ENCODE peak calls at places on chromosomes 11 and 22, in four cellular contexts. R, N, F and T are unnamed samples.

GRCh38 chr11:105988197-105988596 is 33.8 kb downstream of the MSANTD4 start:
- DNase-seq in R (no peak), N (no peak), F (no peak), T (no peak)

GRCh38 chr11:118102721-118103261 is 16.0 kb upstream of the SMIM35 start:
- DNase-seq in R (no peak), F (no peak), N (no peak), T (no peak)

GRCh38 chr11:130583866-130584265 is 135.4 kb downstream of the ADAMTS15 start:
- DNase-seq in F (no peak), N (no peak), R (no peak), T (no peak)

GRCh38 chr11:111602865-111603632 is 800 bp downstream of the SIK2 start:
- DNase-seq in N (no peak), R (peak; percentile 78), F (no peak), T (peak; percentile 32)

GRCh38 chr11:20311444-20311843 is 52.1 kb upstream of the HTATIP2 start:
- DNase-seq in R (no peak), F (no peak), N (no peak), T (no peak)

GRCh38 chr11:71252782-71253730 is 679 bp upstream of the SHANK2 start:
- DNase-seq in N (no peak), F (peak; percentile 28), R (no peak), T (no peak)

GRCh38 chr22:41982886-41983285 is 13.6 kb downstream of the SEPTIN3 start:
- DNase-seq in R (no peak), N (no peak), F (no peak), T (no peak)

GRCh38 chr11:46856605-46857339 is 10.7 kb upstream of the CKAP5 start:
- DNase-seq in N (no peak), F (no peak), R (no peak), T (no peak)

GRCh38 chr11:27464155-27464759 is 8.3 kb downstream of the LGR4 start:
- DNase-seq in F (peak; percentile 36), R (no peak), N (no peak), T (no peak)

GRCh38 chr11:1826552-1827094 is 8.2 kb upstream of the SYT8 start:
- DNase-seq in N (no peak), R (peak; percentile 94), F (no peak), T (no peak)
- TF ChIP-seq CTCF in N (no peak), R (no peak), F (no peak), T (no peak)

DNA sequence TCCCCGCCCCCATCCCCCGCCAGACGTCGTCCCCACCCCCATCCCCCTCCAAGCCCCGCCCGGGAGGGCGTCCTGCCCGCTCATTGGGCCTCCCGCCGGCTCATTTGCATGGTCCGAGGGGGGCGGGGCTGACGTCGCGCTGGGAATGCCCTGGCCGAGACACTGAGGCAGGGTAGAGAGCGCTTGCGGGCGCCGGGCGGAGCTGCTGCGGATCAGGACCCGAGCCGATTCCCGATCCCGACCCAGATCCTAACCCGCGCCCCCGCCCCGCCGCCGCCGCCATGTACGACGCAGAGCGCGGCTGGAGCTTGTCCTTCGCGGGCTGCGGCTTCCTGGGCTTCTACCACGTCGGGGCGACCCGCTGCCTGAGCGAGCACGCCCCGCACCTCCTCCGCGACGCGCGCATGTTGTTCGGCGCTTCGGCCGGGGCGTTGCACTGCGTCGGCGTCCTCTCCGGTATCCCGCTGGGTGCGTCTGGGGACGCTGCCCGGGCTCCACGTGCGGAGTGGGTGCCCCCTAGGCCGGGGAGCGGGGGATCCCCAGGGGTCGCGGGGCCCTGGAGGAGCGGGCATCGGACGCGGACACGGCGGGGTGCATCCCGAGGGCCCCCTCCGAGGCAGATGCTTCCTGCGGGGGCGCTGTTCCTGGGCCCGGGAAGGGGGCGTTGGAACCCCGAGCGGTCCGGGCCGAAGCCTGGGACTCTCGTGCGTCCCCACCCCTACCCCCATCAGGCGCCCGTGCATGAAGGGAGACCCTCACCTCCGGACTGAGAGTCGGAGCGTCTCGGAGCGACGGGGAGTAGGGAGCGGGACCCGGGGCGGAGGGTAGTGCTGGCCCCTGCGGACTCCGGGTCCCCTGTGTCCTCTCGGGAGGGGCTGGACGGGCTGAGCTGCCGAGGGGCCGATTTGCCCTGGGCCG is at the start of gene PNPLA3:
- DNase-seq in F (no peak), N (peak; percentile 94), R (peak; percentile 80), T (peak; percentile 89)
- TF ChIP-seq CTCF in F (peak; percentile 42), N (no peak), R (no peak), T (no peak)

GRCh38 chr11:48384670-48385069 is 18.4 kb upstream of the OR4C5 start:
- DNase-seq in N (no peak), F (no peak), R (no peak), T (no peak)
- TF ChIP-seq CTCF in N (no peak), F (no peak), R (no peak), T (peak; percentile 36)

GRCh38 chr11:69734841-69735240 is 31.0 kb upstream of the FGF19 start:
- DNase-seq in N (no peak), R (no peak), F (no peak), T (no peak)
- TF ChIP-seq CTCF in N (no peak), R (no peak), F (no peak), T (no peak)

GRCh38 chr11:95135155-95135554 is 45.5 kb downstream of the ENDOD1 start:
- DNase-seq in F (no peak), R (no peak), N (peak; percentile 49), T (no peak)

GRCh38 chr11:95137299-95137698 is 47.7 kb downstream of the ENDOD1 start:
- DNase-seq in F (no peak), R (no peak), N (no peak), T (no peak)

GRCh38 chr11:95140397-95141030 is 50.9 kb downstream of the ENDOD1 start:
- DNase-seq in F (no peak), N (no peak), R (no peak), T (no peak)

GRCh38 chr11:95135880-95136279 is 46.2 kb downstream of the ENDOD1 start:
- DNase-seq in N (no peak), R (no peak), F (no peak), T (no peak)

DNA sequence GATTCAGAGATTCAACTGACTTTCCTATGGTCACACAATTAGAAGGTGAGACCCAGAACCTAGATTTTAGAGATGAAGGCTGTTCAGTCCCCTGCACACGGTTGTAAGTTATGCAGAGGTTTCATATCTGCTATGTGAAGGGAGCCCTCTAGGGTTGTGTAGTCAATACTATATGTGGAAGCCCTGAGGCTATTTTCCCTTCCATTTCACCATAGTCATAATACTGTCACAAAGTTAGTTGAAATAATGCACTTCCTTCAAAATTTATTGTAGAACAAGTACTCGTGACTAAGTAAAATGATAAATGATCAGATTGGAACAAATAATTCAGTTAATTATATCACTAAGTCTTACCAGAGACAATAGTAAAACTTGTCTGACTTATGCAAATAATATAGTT is 48.8 kb downstream of the ENDOD1 start:
- DNase-seq in R (no peak), N (no peak), F (no peak), T (peak; percentile 37)
- TF ChIP-seq CTCF in R (peak; percentile 21), N (no peak), F (no peak), T (peak; percentile 60)

GRCh38 chr11:134275534-134276395 is at the start of gene GLB1L3:
- DNase-seq in R (no peak), N (no peak), F (no peak), T (peak; percentile 73)
- TF ChIP-seq CTCF in R (no peak), N (no peak), F (peak; percentile 58), T (peak; percentile 44)

GRCh38 chr22:50342651-50343540 is at the start of gene PPP6R2:
- DNase-seq in R (peak; percentile 89), N (peak; percentile 87), F (no peak), T (peak; percentile 93)
- TF ChIP-seq CTCF in R (no peak), N (no peak), F (no peak), T (no peak)

GRCh38 chr11:87116185-87116584 is 78.5 kb downstream of the TMEM135 start:
- DNase-seq in R (no peak), F (no peak), N (no peak), T (no peak)
- TF ChIP-seq CTCF in R (no peak), F (no peak), N (no peak), T (no peak)

GRCh38 chr11:12958984-12959383 is 50.1 kb upstream of the RASSF10 start:
- DNase-seq in F (no peak), R (no peak), N (no peak), T (no peak)

GRCh38 chr11:12962306-12962705 is 46.8 kb upstream of the RASSF10 start:
- DNase-seq in R (no peak), N (no peak), F (no peak), T (no peak)

GRCh38 chr11:12963789-12964536 is 45.2 kb upstream of the RASSF10 start:
- DNase-seq in F (no peak), R (peak; percentile 68), N (peak; percentile 49), T (peak; percentile 78)

GRCh38 chr11:12963051-12963450 is 46.1 kb upstream of the RASSF10 start:
- DNase-seq in N (no peak), F (no peak), R (no peak), T (no peak)

GRCh38 chr11:12961615-12962014 is 47.5 kb upstream of the RASSF10 start:
- DNase-seq in F (no peak), R (no peak), N (no peak), T (no peak)
- TF ChIP-seq CTCF in F (no peak), R (no peak), N (no peak), T (no peak)

DNA sequence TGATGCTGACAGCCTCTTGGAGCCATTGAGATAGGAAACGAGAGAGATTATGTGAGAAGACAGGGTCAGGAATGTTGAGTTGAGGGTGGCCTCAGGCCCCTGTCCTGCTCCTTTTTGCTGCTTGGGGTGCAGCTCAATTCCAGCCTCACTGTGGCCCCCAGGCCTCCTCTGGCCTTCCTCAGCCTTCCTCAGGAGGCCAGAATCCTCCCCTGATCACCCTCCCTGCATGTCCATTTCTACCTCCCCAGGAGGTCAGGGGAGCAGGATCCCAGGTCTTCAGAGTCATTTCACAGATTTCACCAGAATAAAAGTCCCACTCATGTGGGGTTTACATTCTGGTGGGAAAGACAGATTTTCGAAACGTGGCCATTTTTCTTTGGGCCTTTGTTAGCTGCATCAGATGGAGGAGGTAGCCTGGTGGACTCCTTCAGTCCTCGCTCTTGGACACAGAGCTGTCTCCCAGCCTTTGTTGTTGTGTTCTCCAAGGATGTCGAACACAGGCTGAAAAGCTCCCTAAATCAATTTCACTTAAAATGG is 2.2 kb upstream of the KCNQ1OT1 start:
- DNase-seq in F (no peak), N (no peak), R (peak; percentile 17), T (no peak)
- TF ChIP-seq CTCF in F (no peak), N (no peak), R (no peak), T (no peak)